ENCODE peak calls at places on chromosomes 1 and 21, in six cellular contexts. B is hepatocyte; X is thoracic aorta; H is CD8-positive, alpha-beta T cell; M is IMR-90; I is heart right ventricle. T is an unnamed sample. For H3K27me3, the result is how much of the 10 kb centered on the place peaks cover.

GRCh38 chr1:9041116-9041779 is 15.0 kb upstream of the SLC2A7 start:
- DNase-seq in B (no peak), X (no peak), H (no peak), M (no peak), I (no peak), T (no peak)

GRCh38 chr1:92599184-92599583 is 112.5 kb upstream of the GFI1 start:
- DNase-seq in B (peak), X (no peak), H (no peak), M (peak), I (no peak), T (no peak)

GRCh38 chr1:109630081-109630880 is 10.6 kb downstream of the AMPD2 start:
- DNase-seq in B (no peak), X (no peak), H (no peak), M (no peak), I (no peak), T (peak)

GRCh38 chr21:43818685-43819084 is 29.3 kb downstream of the RRP1 start:
- DNase-seq in B (no peak), X (no peak), H (no peak), M (no peak), I (no peak), T (peak)

GRCh38 chr21:43353282-43354010 is 73.5 kb downstream of the SIK1 start:
- DNase-seq in B (no peak), X (no peak), H (no peak), M (no peak), I (peak), T (no peak)

GRCh38 chr21:35593000-35593502 is 467.3 kb downstream of the SETD4 start:
- DNase-seq in B (no peak), X (no peak), H (no peak), M (peak), I (no peak), T (peak)

GRCh38 chr1:55049914-55050278 is 10.5 kb downstream of the PCSK9 start:
- DNase-seq in B (peak), X (no peak), H (no peak), M (peak), I (no peak), T (no peak)

GRCh38 chr21:23021481-23021880 is 2023.3 kb downstream of the NCAM2 start:
- DNase-seq in B (no peak), X (no peak), H (no peak), M (no peak), I (peak), T (no peak)

GRCh38 chr1:116881879-116882520 is 27.7 kb upstream of the PTGFRN start:
- DNase-seq in B (peak), X (no peak), H (no peak), M (peak), I (no peak), T (peak)

GRCh38 chr1:183914891-183915290 is 110.0 kb downstream of the RGL1 start:
- DNase-seq in B (no peak), X (no peak), H (no peak), M (no peak), I (no peak), T (no peak)

GRCh38 chr1:183912265-183912886 is 107.5 kb downstream of the RGL1 start:
- DNase-seq in B (no peak), X (no peak), H (no peak), M (no peak), I (no peak), T (no peak)

GRCh38 chr1:183914283-183914682 is 109.4 kb downstream of the RGL1 start:
- DNase-seq in B (no peak), X (no peak), H (no peak), M (peak), I (no peak), T (no peak)

GRCh38 chr1:183911285-183911684 is 106.4 kb downstream of the RGL1 start:
- DNase-seq in B (no peak), X (no peak), H (no peak), M (no peak), I (no peak), T (no peak)

DNA sequence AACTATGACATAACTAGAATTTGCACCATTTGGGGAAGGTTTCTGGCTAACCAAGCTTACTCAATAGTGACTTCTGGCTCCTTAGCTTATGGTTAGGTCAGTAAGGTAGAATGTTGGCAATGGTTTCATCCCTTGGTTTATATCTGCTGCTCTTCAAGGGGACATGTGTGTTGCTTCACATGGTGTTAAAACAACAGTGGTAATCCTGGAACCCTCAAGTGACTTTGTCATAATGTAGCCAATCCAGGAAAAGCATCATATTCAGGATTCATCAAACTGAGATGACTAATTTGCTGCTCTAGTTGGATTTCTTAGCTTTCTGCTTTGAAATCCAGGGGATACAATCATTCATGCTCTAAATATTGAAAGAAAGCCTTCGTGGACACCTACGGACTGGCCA is 108.6 kb downstream of the RGL1 start:
- DNase-seq in B (no peak), X (no peak), H (no peak), M (peak), I (no peak), T (no peak)
- H3K4me3 ChIP-seq in B (no peak), X (no peak), H (no peak), M (no peak), I (no peak), T (no peak)

DNA sequence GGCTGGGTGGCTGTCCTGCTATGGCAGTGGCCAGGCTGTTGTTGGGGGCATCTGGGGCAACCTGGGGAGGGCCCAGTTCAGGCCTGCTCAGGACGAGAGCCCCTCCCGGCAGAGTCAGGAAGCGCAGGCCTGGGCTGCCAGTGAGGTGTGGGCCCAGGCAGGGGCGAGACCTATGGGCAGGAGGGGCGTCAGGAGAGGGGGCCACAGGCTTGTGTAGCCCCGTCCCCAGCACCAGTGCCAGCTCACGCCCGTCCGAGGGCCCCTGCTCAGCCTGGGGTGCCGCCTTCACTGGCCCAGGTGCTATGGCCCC is 28.1 kb downstream of the ARHGEF16 start:
- DNase-seq in B (no peak), X (no peak), H (no peak), M (no peak), I (no peak), T (peak)
- H3K27me3 ChIP-seq in B (under half), X (under half), H (under half), M (under half), I (under half), T (under half)

DNA sequence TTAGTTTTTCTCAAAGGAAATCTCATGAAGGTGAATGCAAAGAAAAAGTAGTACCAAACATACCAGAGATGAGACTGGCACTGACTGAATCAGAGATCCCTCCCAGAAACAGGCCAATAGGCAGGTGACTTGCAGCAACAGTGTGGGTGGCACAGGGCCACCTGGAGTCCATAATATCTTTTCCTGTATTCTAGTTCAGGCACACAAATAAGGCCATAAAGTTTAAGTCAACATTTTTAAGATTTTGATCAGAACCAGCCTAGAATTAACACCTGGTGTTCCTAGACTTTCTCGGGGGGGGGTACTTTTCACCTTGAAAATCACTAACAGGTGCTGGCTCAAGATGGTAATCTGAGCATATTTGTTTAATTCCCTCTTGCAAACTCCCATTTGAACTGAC is 19.1 kb downstream of the SDE2 start:
- DNase-seq in B (no peak), X (no peak), H (no peak), M (no peak), I (no peak), T (no peak)
- H3K4me3 ChIP-seq in B (no peak), X (no peak), H (no peak), M (no peak), I (no peak), T (no peak)

DNA sequence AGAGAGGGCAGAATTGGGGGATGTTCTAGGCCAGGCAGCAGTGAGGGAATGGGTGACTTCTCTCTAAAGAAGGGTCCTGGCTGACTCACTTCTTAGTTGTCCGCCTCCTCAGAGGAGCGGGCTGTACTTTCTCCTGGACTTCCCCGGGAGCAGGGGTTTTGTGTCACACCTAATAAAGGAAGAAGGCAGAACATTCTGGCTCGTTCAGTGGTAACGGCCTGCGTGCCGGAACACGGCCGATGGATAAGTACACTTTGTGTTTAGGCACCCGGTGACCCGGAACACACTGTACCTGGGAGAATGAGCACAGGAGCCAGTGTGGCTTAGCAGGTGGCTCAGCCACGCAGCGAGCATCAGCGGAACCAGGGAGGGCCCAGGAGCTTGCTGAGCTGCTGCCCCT is 84.7 kb downstream of the FBXO2 start:
- DNase-seq in B (no peak), X (no peak), H (no peak), M (no peak), I (no peak), T (no peak)
- H3K27me3 ChIP-seq in B (under half), X (under half), H (under half), M (under half), I (half or more), T (under half)

DNA sequence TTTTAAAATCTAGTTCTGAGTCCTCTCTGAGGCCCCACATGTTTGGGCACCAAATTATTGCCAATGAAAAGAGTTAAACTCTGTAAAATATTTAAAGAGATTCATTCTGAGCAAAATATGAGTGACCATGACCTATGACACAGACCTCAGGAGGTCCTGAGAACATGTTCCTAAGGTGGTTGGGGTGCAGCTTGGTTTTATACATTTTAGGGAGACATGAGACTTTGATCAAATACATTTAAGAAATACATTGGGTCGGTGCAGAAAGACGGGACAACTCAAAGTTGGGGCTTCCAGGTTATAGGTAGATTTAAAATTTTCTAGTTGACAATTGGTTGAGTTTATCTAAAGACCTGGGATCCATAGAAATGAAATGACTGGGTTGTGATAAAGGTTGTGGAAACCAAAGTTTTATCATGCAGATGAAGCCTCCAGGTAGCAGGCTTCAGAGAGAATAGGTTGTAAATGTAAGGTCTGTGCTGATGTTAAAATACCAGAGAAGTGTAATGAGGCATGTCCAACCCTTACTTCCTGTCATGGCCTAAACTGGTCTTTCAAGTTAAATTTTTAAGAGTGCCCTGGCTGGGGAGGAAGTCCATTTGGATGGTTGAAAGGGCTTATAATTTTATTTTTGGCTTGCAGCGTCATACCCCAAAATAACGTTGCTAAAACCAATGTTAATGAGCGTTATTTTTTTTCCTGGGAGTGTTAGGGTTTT is 274.9 kb downstream of the NUF2 start:
- DNase-seq in B (no peak), X (no peak), H (no peak), M (no peak), I (no peak), T (no peak)
- H3K4me3 ChIP-seq in B (no peak), X (no peak), H (no peak), M (no peak), I (no peak), T (no peak)

GRCh38 chr1:153682730-153683129 is 4.2 kb downstream of the NPR1 start:
- DNase-seq in B (no peak), X (no peak), H (no peak), M (no peak), I (no peak), T (no peak)
- H3K27me3 ChIP-seq in B (under half), X (under half), H (under half), M (half or more), I (under half), T (under half)

GRCh38 chr1:41368801-41369200 is 7.6 kb downstream of the FOXO6 start:
- DNase-seq in B (no peak), X (no peak), H (no peak), M (no peak), I (no peak), T (peak)

GRCh38 chr1:41366428-41367101 is 5.3 kb downstream of the FOXO6 start:
- DNase-seq in B (peak), X (no peak), H (no peak), M (no peak), I (no peak), T (peak)

GRCh38 chr1:41368384-41368783 is 7.2 kb downstream of the FOXO6 start:
- DNase-seq in B (no peak), X (no peak), H (no peak), M (no peak), I (no peak), T (peak)

GRCh38 chr1:41365772-41366427 is 4.7 kb downstream of the FOXO6 start:
- DNase-seq in B (no peak), X (no peak), H (no peak), M (no peak), I (no peak), T (peak)

GRCh38 chr1:41367102-41367537 is 5.9 kb downstream of the FOXO6 start:
- DNase-seq in B (no peak), X (no peak), H (no peak), M (no peak), I (no peak), T (no peak)
- H3K4me3 ChIP-seq in B (no peak), X (no peak), H (peak), M (no peak), I (no peak), T (peak)

GRCh38 chr1:33928256-33928655 is 64.4 kb downstream of the HMGB4 start:
- DNase-seq in B (no peak), X (no peak), H (no peak), M (peak), I (no peak), T (no peak)
- H3K27me3 ChIP-seq in B (under half), X (under half), H (under half), M (under half), I (under half), T (under half)

GRCh38 chr1:24392604-24392946 is 21.0 kb downstream of the STPG1 start:
- DNase-seq in B (no peak), X (no peak), H (no peak), M (no peak), I (no peak), T (no peak)

GRCh38 chr1:24392982-24393645 is 20.5 kb downstream of the STPG1 start:
- DNase-seq in B (no peak), X (no peak), H (no peak), M (no peak), I (no peak), T (no peak)

GRCh38 chr1:24390924-24391782 is 22.4 kb downstream of the STPG1 start:
- DNase-seq in B (peak), X (peak), H (peak), M (peak), I (peak), T (peak)

GRCh38 chr1:24393892-24394291 is 19.7 kb downstream of the STPG1 start:
- DNase-seq in B (no peak), X (no peak), H (no peak), M (peak), I (no peak), T (no peak)

DNA sequence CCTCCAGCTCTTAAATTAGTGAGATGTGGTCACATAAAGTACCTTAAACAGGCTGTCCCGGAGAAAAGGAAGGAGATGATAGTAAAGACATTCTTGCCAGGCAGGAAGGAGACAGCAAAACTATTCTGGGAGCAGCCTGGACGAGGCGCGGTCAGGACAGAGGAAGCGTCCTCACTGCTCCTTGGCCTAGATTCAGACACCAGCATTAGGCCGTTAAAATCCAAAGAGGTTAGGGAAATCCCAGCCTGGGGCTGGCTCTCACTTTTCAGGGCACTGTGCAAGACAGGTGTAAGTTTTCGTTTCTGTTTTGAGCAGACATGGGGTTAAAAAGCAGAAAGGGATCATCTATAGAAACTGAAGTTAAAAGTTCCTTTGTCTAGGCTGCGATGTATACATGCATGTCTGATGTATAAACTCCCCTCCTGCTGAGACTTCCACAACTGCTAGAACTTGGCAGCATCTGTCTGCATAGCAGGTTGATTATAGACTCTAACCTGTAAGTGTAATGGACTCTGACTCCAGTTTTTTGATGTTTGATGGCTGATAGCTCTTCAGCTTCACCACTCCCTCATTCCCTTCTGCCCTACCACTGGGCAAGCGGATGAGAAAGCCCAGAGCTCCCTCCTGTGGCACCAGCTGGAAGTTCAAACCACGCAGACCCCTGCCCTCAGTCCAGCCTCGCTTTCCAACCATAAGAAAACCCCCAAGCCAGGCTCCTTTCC is 21.5 kb downstream of the STPG1 start:
- DNase-seq in B (peak), X (no peak), H (no peak), M (peak), I (peak), T (peak)
- H3K4me3 ChIP-seq in B (no peak), X (peak), H (no peak), M (no peak), I (no peak), T (no peak)

DNA sequence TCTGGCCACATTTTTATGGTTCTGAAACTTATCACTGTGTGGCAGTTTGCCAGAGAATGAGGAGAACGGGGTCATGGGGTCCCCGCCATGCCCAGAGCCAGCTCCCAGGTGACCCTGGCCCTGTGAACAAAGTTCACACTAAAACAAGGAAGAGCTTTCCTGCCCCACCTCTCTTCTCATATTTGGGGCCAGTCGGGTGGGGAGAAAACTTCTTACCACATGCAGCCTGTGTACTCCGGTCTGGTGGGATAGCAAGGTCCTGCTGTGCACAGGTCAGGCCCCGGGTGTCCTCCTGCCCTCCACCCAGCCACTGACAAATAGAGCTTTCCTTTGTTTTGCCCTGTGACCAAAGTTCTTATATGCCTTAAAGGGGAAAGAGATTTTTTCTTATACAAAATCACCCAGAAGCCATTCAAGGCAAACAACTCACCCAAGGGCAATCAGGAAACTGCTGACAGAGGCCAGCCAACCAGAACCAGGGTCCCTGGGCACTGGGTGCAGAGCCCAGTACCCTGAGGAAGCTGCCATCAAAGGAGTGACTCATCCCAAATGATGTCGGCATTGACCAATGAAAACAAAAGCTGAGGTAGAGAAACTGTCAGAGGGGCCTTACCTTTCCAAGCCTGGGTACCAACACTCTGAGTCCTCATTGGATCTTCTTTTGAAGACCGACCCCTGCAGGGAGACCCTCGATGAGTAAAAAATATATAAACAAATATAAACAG is 53.6 kb downstream of the OLIG1 start:
- DNase-seq in B (no peak), X (no peak), H (no peak), M (no peak), I (no peak), T (no peak)
- H3K27me3 ChIP-seq in B (under half), X (under half), H (under half), M (under half), I (half or more), T (under half)